ENCODE peak calls at places on chromosomes 16 and 17, in four cellular contexts. D is tibial nerve, B is sigmoid colon, L is ovary. W is an unnamed sample.

GRCh38 chr17:80413771-80414507 is 1.0 kb upstream of the ENDOV start:
- DNase-seq in L (no peak), B (no peak), D (no peak), W (peak)

GRCh38 chr17:75228305-75228704 is 22.8 kb downstream of the NUP85 start:
- DNase-seq in D (no peak), B (no peak), L (no peak), W (no peak)

GRCh38 chr17:79840204-79840988 is 1.2 kb upstream of the CBX4 start:
- DNase-seq in D (peak), L (peak), B (peak), W (no peak)

GRCh38 chr16:11576427-11577289 is 10.1 kb downstream of the LITAF start:
- DNase-seq in D (no peak), B (no peak), L (no peak), W (no peak)

GRCh38 chr16:13238182-13238581 is 336.8 kb downstream of the SHISA9 start:
- DNase-seq in L (no peak), B (no peak), D (no peak), W (no peak)

GRCh38 chr17:61966201-61966600 is 38.4 kb upstream of the INTS2 start:
- DNase-seq in D (no peak), B (no peak), L (no peak), W (no peak)

GRCh38 chr17:62597920-62598319 is 29.6 kb upstream of the MRC2 start:
- DNase-seq in L (peak), D (peak), B (no peak), W (no peak)

GRCh38 chr16:27242868-27243590 is 25.5 kb downstream of the NSMCE1 start:
- DNase-seq in B (peak), D (no peak), L (no peak), W (no peak)

GRCh38 chr17:20988001-20988641 is 54.7 kb downstream of the USP22 start:
- DNase-seq in D (no peak), B (no peak), L (no peak), W (no peak)

GRCh38 chr17:35920229-35920628 is 10.3 kb downstream of the RDM1 start:
- DNase-seq in B (no peak), D (no peak), L (no peak), W (no peak)

GRCh38 chr16:55832425-55832787 is 490 bp downstream of the CES1 start:
- DNase-seq in B (no peak), D (no peak), L (no peak), W (no peak)

GRCh38 chr16:27040671-27041070 is 26.1 kb upstream of the C16orf82 start:
- DNase-seq in D (no peak), L (no peak), B (no peak), W (no peak)

GRCh38 chr16:23132921-23133532 is 16.2 kb downstream of the USP31 start:
- DNase-seq in D (no peak), B (peak), L (no peak), W (no peak)

GRCh38 chr17:57289130-57289529 is 32.8 kb downstream of the MSI2 start:
- DNase-seq in D (no peak), L (no peak), B (no peak), W (no peak)

GRCh38 chr17:57288034-57288752 is 31.9 kb downstream of the MSI2 start:
- DNase-seq in L (peak), D (no peak), B (no peak), W (no peak)

GRCh38 chr17:57289613-57290012 is 33.3 kb downstream of the MSI2 start:
- DNase-seq in B (no peak), L (no peak), D (no peak), W (no peak)

GRCh38 chr17:57286372-57287105 is 30.2 kb downstream of the MSI2 start:
- DNase-seq in D (no peak), B (no peak), L (no peak), W (no peak)

GRCh38 chr17:57288753-57289121 is 32.4 kb downstream of the MSI2 start:
- DNase-seq in L (no peak), D (no peak), B (no peak), W (no peak)
- H3K27ac ChIP-seq in L (peak), D (no peak), B (peak), W (no peak)

GRCh38 chr17:77208856-77209255 is 68.1 kb downstream of the SEC14L1 start:
- DNase-seq in B (no peak), D (no peak), L (no peak), W (no peak)

GRCh38 chr17:77207689-77208216 is 67.0 kb downstream of the SEC14L1 start:
- DNase-seq in D (no peak), B (no peak), L (no peak), W (no peak)

GRCh38 chr17:77208217-77208808 is 67.5 kb downstream of the SEC14L1 start:
- DNase-seq in L (peak), B (no peak), D (no peak), W (no peak)

GRCh38 chr17:77210331-77210730 is 69.6 kb downstream of the SEC14L1 start:
- DNase-seq in D (no peak), B (no peak), L (no peak), W (peak)

DNA sequence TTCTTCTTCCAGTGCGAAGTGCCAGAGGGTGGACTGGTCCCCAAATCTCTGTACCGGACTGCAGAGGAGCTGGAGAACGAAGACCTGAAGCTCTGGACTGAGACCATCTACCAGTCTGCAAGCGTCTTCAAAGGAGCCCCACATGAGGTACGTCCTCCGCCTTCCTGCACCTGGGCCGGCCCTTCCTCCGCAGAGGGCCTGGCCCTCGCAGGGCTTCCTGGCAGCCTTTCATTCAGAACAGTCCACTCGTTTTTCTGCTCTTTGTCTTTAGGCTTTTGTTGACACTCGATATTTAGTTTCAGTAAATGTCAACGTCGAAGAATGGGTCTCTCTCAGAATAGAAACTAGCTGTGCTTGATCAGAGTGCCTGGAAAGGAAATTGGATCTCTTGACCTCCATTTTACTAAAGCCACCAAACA is 68.6 kb downstream of the SEC14L1 start:
- DNase-seq in D (no peak), L (no peak), B (no peak), W (no peak)
- H3K27ac ChIP-seq in D (peak), L (no peak), B (peak), W (no peak)

GRCh38 chr17:49000943-49001342 is 3.8 kb downstream of the IGF2BP1 start:
- DNase-seq in L (no peak), B (no peak), D (no peak), W (no peak)
- H3K27ac ChIP-seq in L (no peak), B (no peak), D (no peak), W (no peak)

DNA sequence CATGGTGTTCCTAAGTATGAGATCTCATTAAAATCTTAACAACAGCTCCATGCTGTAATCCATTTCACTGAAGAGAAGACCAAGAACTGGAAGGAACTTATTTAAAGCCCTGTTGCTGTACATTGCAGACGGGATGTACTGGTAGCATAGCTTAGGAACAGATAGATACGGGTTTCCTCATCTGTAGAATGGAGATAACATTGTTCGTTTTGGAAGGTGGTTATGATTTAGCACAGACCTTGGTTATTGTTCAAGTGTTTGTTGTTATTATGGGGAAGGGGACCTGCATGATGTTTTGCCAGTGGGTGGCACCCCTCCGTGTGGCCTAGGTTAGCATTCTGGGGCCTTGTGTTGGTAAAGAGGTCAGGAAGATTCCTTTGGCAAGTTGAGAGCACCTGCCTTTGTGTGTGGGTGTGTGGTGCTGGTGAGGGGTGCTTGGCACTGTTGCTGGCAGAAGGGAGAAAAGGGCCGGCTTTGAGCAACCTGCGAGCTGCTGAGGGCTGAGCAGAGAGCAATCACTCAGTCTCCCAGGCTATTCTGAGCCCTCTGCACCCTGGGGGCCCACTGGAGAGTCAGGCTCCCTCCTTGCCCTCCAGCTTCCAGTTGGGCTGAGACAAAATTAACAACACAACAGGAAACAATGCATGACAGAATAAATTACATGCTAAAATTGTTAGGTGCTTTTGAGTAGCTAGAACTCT is 2.3 kb downstream of the TAOK2 start:
- DNase-seq in L (no peak), D (no peak), B (no peak), W (no peak)
- H3K27ac ChIP-seq in L (no peak), D (peak), B (peak), W (no peak)